ENCODE peak calls at places on chromosomes 12 and 14, in ten cellular contexts. X is GM04504; P is astrocyte of the spinal cord; Y is CD4-positive, alpha-beta T cell; J is T-helper 9 cell; O is NT2/D1; E is stimulated activated CD4-positive, alpha-beta T cell treated with anti-CD3 and anti-CD28 coated beads, Interleukin-15, amount 100 ng/mL, for 1 hour; L is Right ventricle myocardium superior; D is kidney; C is GM23248. R is an unnamed sample.

GRCh38 chr12:47079365-47079893 is at the start of gene PCED1B:
- DNase-seq in X (no peak), P (peak), Y (peak), J (peak), O (no peak), E (peak), L (peak), D (peak), C (peak), R (peak)

GRCh38 chr14:90398315-90398811 is 1.5 kb downstream of the CALM1 start:
- DNase-seq in X (no peak), P (peak), Y (peak), J (peak), O (no peak), E (peak), L (peak), D (peak), C (peak), R (peak)

GRCh38 chr14:70731447-70732239 is 77.7 kb downstream of the MAP3K9 start:
- DNase-seq in X (no peak), P (no peak), Y (no peak), J (no peak), O (no peak), E (no peak), L (no peak), D (no peak), C (no peak), R (no peak)

GRCh38 chr12:38175538-38175937 is 141.0 kb upstream of the ALG10B start:
- DNase-seq in X (no peak), P (no peak), Y (no peak), J (no peak), O (no peak), E (no peak), L (no peak), D (no peak), C (no peak), R (no peak)

GRCh38 chr12:46379352-46379751 is 6.8 kb upstream of the SLC38A2 start:
- DNase-seq in X (no peak), P (no peak), Y (no peak), J (no peak), O (no peak), E (no peak), L (no peak), D (no peak), C (no peak), R (no peak)

GRCh38 chr12:114403690-114404450 is 2.1 kb downstream of the TBX5 start:
- DNase-seq in X (no peak), P (no peak), Y (no peak), J (no peak), O (no peak), E (no peak), L (peak), D (no peak), C (peak), R (peak)

GRCh38 chr14:64684091-64684490 is 20.1 kb upstream of the PLEKHG3 start:
- DNase-seq in X (no peak), P (no peak), Y (no peak), J (no peak), O (no peak), E (no peak), L (peak), D (no peak), C (peak), R (no peak)

GRCh38 chr14:77603031-77603430 is 13.4 kb downstream of the SPTLC2 start:
- DNase-seq in X (no peak), P (no peak), Y (no peak), J (no peak), O (no peak), E (no peak), L (no peak), D (no peak), C (no peak), R (no peak)

GRCh38 chr12:6279631-6280030 is 30.9 kb upstream of the PLEKHG6 start:
- DNase-seq in X (no peak), P (no peak), Y (no peak), J (no peak), O (no peak), E (no peak), L (no peak), D (peak), C (peak), R (no peak)

GRCh38 chr14:80638620-80639215 is 302.8 kb downstream of the CEP128 start:
- DNase-seq in X (no peak), P (peak), Y (no peak), J (no peak), O (no peak), E (no peak), L (no peak), D (no peak), C (peak), R (no peak)

GRCh38 chr12:71840226-71840847 is 778 bp downstream of the TBC1D15 start:
- DNase-seq in X (peak), P (peak), Y (no peak), J (no peak), O (no peak), E (no peak), L (no peak), D (no peak), C (peak), R (no peak)

GRCh38 chr14:58898655-58899316 is 261.0 kb downstream of the DACT1 start:
- DNase-seq in X (peak), P (peak), Y (no peak), J (no peak), O (no peak), E (no peak), L (no peak), D (no peak), C (peak), R (no peak)

GRCh38 chr12:52912711-52913423 is 8.0 kb upstream of the KRT8 start:
- DNase-seq in X (no peak), P (no peak), Y (no peak), J (no peak), O (no peak), E (no peak), L (no peak), D (no peak), C (no peak), R (no peak)

GRCh38 chr12:104814944-104815343 is 143.1 kb downstream of the SLC41A2 start:
- DNase-seq in X (no peak), P (no peak), Y (no peak), J (no peak), O (no peak), E (no peak), L (no peak), D (no peak), C (no peak), R (no peak)

GRCh38 chr12:128702344-128702743 is 121.4 kb downstream of the SLC15A4 start:
- DNase-seq in X (no peak), P (no peak), Y (no peak), J (no peak), O (no peak), E (no peak), L (no peak), D (no peak), C (no peak), R (no peak)

GRCh38 chr12:53736602-53737493 is 9.6 kb upstream of the CALCOCO1 start:
- DNase-seq in X (no peak), P (no peak), Y (no peak), J (no peak), O (no peak), E (no peak), L (no peak), D (no peak), C (no peak), R (no peak)

GRCh38 chr12:105100998-105101397 is 6.5 kb upstream of the WASHC4 start:
- DNase-seq in X (no peak), P (no peak), Y (no peak), J (no peak), O (no peak), E (no peak), L (no peak), D (no peak), C (peak), R (no peak)

GRCh38 chr14:75342762-75343599 is 64.4 kb downstream of the FOS start:
- DNase-seq in X (no peak), P (no peak), Y (no peak), J (no peak), O (no peak), E (no peak), L (no peak), D (no peak), C (no peak), R (no peak)

GRCh38 chr14:28913056-28913455 is 146.5 kb downstream of the FOXG1 start:
- DNase-seq in X (no peak), P (no peak), Y (no peak), J (no peak), O (no peak), E (no peak), L (no peak), D (no peak), C (no peak), R (no peak)

GRCh38 chr12:93796719-93797118 is 119.5 kb downstream of the CRADD start:
- DNase-seq in X (no peak), P (no peak), Y (no peak), J (no peak), O (no peak), E (no peak), L (no peak), D (no peak), C (no peak), R (no peak)

GRCh38 chr12:44667461-44667860 is 208.7 kb downstream of the NELL2 start:
- DNase-seq in X (no peak), P (no peak), Y (no peak), J (no peak), O (no peak), E (no peak), L (no peak), D (no peak), C (no peak), R (no peak)

GRCh38 chr14:57835751-57836150 is 30.1 kb downstream of the SLC35F4 start:
- DNase-seq in X (no peak), P (no peak), Y (no peak), J (no peak), O (no peak), E (no peak), L (no peak), D (no peak), C (no peak), R (no peak)

GRCh38 chr12:14846878-14847580 is 3.7 kb upstream of the ART4 start:
- DNase-seq in X (no peak), P (no peak), Y (no peak), J (no peak), O (no peak), E (no peak), L (no peak), D (no peak), C (no peak), R (no peak)

GRCh38 chr14:64954491-64955240 is 12.1 kb upstream of the GPX2 start:
- DNase-seq in X (no peak), P (no peak), Y (no peak), J (no peak), O (no peak), E (no peak), L (no peak), D (peak), C (no peak), R (no peak)

GRCh38 chr12:99339663-99340062 is 307.9 kb upstream of the GARIN6 start:
- DNase-seq in X (no peak), P (no peak), Y (no peak), J (no peak), O (no peak), E (no peak), L (no peak), D (no peak), C (no peak), R (no peak)

GRCh38 chr14:56198438-56198837 is 80.2 kb downstream of the PELI2 start:
- DNase-seq in X (no peak), P (no peak), Y (no peak), J (no peak), O (no peak), E (no peak), L (no peak), D (no peak), C (no peak), R (no peak)

GRCh38 chr14:20489093-20489994 is 16.0 kb upstream of the RNASE10 start:
- DNase-seq in X (no peak), P (peak), Y (no peak), J (no peak), O (no peak), E (no peak), L (no peak), D (no peak), C (peak), R (no peak)